ENCODE peak calls at places on chromosomes 2 and 18, in eight cellular contexts. Z is colonic mucosa; Y is bronchial epithelial cell; X is germinal center; S is MM.1S; J is activated CD8-positive, alpha-beta memory T cell treated with anti-CD3 and anti-CD28 coated beads for 48 hours; F is SHP77 treated with DMSO at 0.1 percent for 48 hours; B is GM20000. H is an unnamed sample.

GRCh38 chr2:17538844-17539554 is 1.5 kb upstream of the VSNL1 start:
- DNase-seq in Z (peak), Y (peak), X (peak), S (peak), J (no peak), F (no peak), B (peak), H (no peak)

GRCh38 chr18:14970027-14970426 is 222.1 kb downstream of the ANKRD30B start:
- DNase-seq in Z (no peak), Y (peak), X (no peak), S (no peak), J (no peak), F (no peak), B (no peak), H (no peak)

GRCh38 chr2:72386288-72386687 is 238.6 kb upstream of the CYP26B1 start:
- DNase-seq in Z (no peak), Y (no peak), X (no peak), S (no peak), J (no peak), F (no peak), B (no peak), H (no peak)

GRCh38 chr18:47150824-47151366 is 595 bp upstream of the HDHD2 start:
- DNase-seq in Z (peak), Y (peak), X (no peak), S (peak), J (no peak), F (peak), B (no peak), H (no peak)

GRCh38 chr2:106025796-106026195 is 168.3 kb downstream of the UXS1 start:
- DNase-seq in Z (no peak), Y (no peak), X (no peak), S (no peak), J (no peak), F (no peak), B (no peak), H (no peak)

GRCh38 chr18:49668583-49669290 is 106.9 kb downstream of the LIPG start:
- DNase-seq in Z (peak), Y (peak), X (no peak), S (no peak), J (no peak), F (peak), B (no peak), H (no peak)

GRCh38 chr2:27735263-27735904 is 36.1 kb upstream of the MRPL33 start:
- DNase-seq in Z (peak), Y (peak), X (peak), S (no peak), J (no peak), F (no peak), B (no peak), H (peak)

GRCh38 chr2:107801498-107801897 is 25.2 kb upstream of the RGPD4 start:
- DNase-seq in Z (no peak), Y (peak), X (no peak), S (no peak), J (no peak), F (peak), B (no peak), H (no peak)

GRCh38 chr2:191560594-191560993 is 117.3 kb upstream of the NABP1 start:
- DNase-seq in Z (no peak), Y (no peak), X (no peak), S (no peak), J (no peak), F (no peak), B (no peak), H (no peak)

GRCh38 chr2:217809736-217810135 is 193.1 kb downstream of the TNS1 start:
- DNase-seq in Z (no peak), Y (no peak), X (no peak), S (no peak), J (no peak), F (no peak), B (no peak), H (no peak)

GRCh38 chr2:30161929-30162328 is 15.1 kb downstream of the YPEL5 start:
- DNase-seq in Z (no peak), Y (no peak), X (no peak), S (no peak), J (no peak), F (no peak), B (no peak), H (no peak)

GRCh38 chr2:37827911-37828411 is 97.1 kb upstream of the RMDN2 start:
- DNase-seq in Z (no peak), Y (no peak), X (no peak), S (no peak), J (no peak), F (peak), B (no peak), H (no peak)

GRCh38 chr2:86038291-86039081 is 67.2 kb downstream of the POLR1A start:
- DNase-seq in Z (peak), Y (no peak), X (no peak), S (peak), J (peak), F (no peak), B (no peak), H (peak)

GRCh38 chr2:227410191-227410590 is 22.4 kb upstream of the SCYGR1 start:
- DNase-seq in Z (no peak), Y (no peak), X (no peak), S (no peak), J (no peak), F (no peak), B (no peak), H (no peak)

GRCh38 chr2:68879296-68879695 is 8.1 kb upstream of the BMP10 start:
- DNase-seq in Z (no peak), Y (no peak), X (no peak), S (no peak), J (no peak), F (no peak), B (no peak), H (no peak)

GRCh38 chr2:197641666-197642065 is 33.7 kb downstream of the RFTN2 start:
- DNase-seq in Z (no peak), Y (no peak), X (no peak), S (no peak), J (no peak), F (no peak), B (no peak), H (no peak)

GRCh38 chr2:240810199-240810598 is 9.8 kb downstream of the KIF1A start:
- DNase-seq in Z (no peak), Y (no peak), X (no peak), S (no peak), J (no peak), F (no peak), B (no peak), H (no peak)

H was measured in stimulated activated CD8-positive, alpha-beta memory T cell treated with anti-CD3 and anti-CD28 coated beads, Interleukin-15, amount 100 ng/mL, for 4 hours.